ENCODE peak calls at places on chromosomes 13 and 19, in six cellular contexts. N is IMR-90; E is epithelial cell of proximal tubule; P is AG04450; G is activated naive CD8-positive, alpha-beta T cell treated with anti-CD3 and anti-CD28 coated beads, Interleukin-2, amount 50 U/mL, for 24 hours; T is skeletal muscle cell. H is an unnamed sample.

GRCh38 chr19:14138576-14139265 is 2.3 kb upstream of the ASF1B start:
- DNase-seq in T (no peak), E (no peak), G (no peak), N (peak; percentile 78), P (no peak), H (no peak)

GRCh38 chr19:35160629-35161433 is 6.3 kb downstream of the FXYD5 start:
- DNase-seq in E (no peak), G (no peak), P (no peak), T (no peak), N (no peak), H (no peak)

GRCh38 chr19:18419195-18419698 is at the start of gene SSBP4:
- DNase-seq in P (no peak), G (peak; percentile 78), E (no peak), T (no peak), N (peak; percentile 70), H (no peak)

GRCh38 chr13:98214008-98214643 is 37.1 kb upstream of the RNF113B start:
- DNase-seq in P (peak; percentile 85), N (peak; percentile 95), E (no peak), T (peak; percentile 36), G (no peak), H (peak; percentile 12)

GRCh38 chr19:4326837-4327251 is 11.8 kb downstream of the STAP2 start:
- DNase-seq in G (peak; percentile 37), N (no peak), E (no peak), P (no peak), T (no peak), H (no peak)

GRCh38 chr13:44790289-44790688 is 199.0 kb downstream of the NUFIP1 start:
- DNase-seq in T (no peak), N (no peak), P (no peak), E (no peak), G (no peak), H (no peak)

GRCh38 chr19:42293966-42294365 is 8.0 kb upstream of the PRR19 start:
- DNase-seq in G (no peak), T (no peak), P (no peak), E (no peak), N (no peak), H (no peak)

GRCh38 chr13:91142572-91142971 is 204.9 kb upstream of the MIR17HG start:
- DNase-seq in T (peak; percentile 74), P (no peak), N (peak; percentile 1), G (no peak), E (no peak), H (no peak)

GRCh38 chr13:94382520-94382919 is 97.0 kb downstream of the DCT start:
- DNase-seq in T (no peak), G (no peak), E (no peak), N (no peak), P (no peak), H (no peak)

GRCh38 chr19:55152017-55152416 is 3.0 kb upstream of the TNNT1 start:
- DNase-seq in E (no peak), P (no peak), N (no peak), T (no peak), G (no peak), H (no peak)

GRCh38 chr19:49763230-49763629 is at the start of gene TSKS:
- DNase-seq in N (no peak), G (no peak), T (no peak), P (no peak), E (no peak), H (no peak)

GRCh38 chr19:2922987-2923386 is 21.8 kb downstream of the ZNF77 start:
- DNase-seq in G (no peak), P (no peak), E (no peak), T (no peak), N (peak; percentile 9), H (no peak)

GRCh38 chr13:62321139-62321538 is 905.5 kb upstream of the PCDH20 start:
- DNase-seq in N (no peak), G (no peak), T (no peak), E (no peak), P (no peak), H (no peak)

GRCh38 chr13:26919311-26919710 is 158.7 kb upstream of the GPR12 start:
- DNase-seq in P (no peak), E (no peak), G (no peak), N (no peak), T (no peak), H (no peak)

GRCh38 chr19:11699931-11700794 is 38.6 kb downstream of the ZNF823 start:
- DNase-seq in E (no peak), T (no peak), N (peak; percentile 42), P (peak; percentile 2), G (no peak), H (peak; percentile 4)

GRCh38 chr19:21432590-21432989 is 35.7 kb downstream of the ZNF493 start:
- DNase-seq in N (no peak), P (no peak), T (no peak), G (no peak), E (no peak), H (no peak)

GRCh38 chr19:13241321-13242104 is 91.3 kb downstream of the IER2 start:
- DNase-seq in G (peak; percentile 44), P (no peak), E (no peak), T (no peak), N (no peak), H (no peak)

GRCh38 chr13:35699181-35699580 is 222.7 kb upstream of the MAB21L1 start:
- DNase-seq in P (no peak), G (no peak), E (no peak), T (no peak), N (peak; percentile 72), H (no peak)

GRCh38 chr19:2575734-2576481 is 100.0 kb downstream of the GADD45B start:
- DNase-seq in E (no peak), G (no peak), N (peak; percentile 69), P (peak; percentile 45), T (peak; percentile 91), H (peak; percentile 78)

GRCh38 chr19:5943623-5944022 is 29.6 kb downstream of the CAPS start:
- DNase-seq in G (no peak), E (no peak), N (peak; percentile 82), T (peak; percentile 72), P (no peak), H (no peak)